ENCODE peak calls at places on chromosomes 3 and 15, in eight cellular contexts. X is uterus, L is IMR-90, S is fibroblast of mammary gland, C is cardiac muscle cell, H is GM23338, V is heart left ventricle, E is tibial artery. R is an unnamed sample.

GRCh38 chr15:52483712-52484111 is 45.0 kb downstream of the MYO5A start:
- DNase-seq in X (no peak), L (peak), S (peak), C (no peak), H (no peak), V (no peak), E (no peak), R (peak)

GRCh38 chr3:121736112-121736511 is 13.4 kb downstream of the GOLGB1 start:
- DNase-seq in X (no peak), L (peak), S (peak), C (no peak), H (no peak), V (no peak), E (no peak), R (no peak)

GRCh38 chr3:24673596-24673995 is 178.9 kb upstream of the THRB start:
- DNase-seq in X (no peak), L (no peak), S (no peak), C (no peak), H (no peak), V (no peak), E (no peak), R (no peak)

GRCh38 chr15:68342351-68342750 is 64.8 kb downstream of the FEM1B start:
- DNase-seq in X (no peak), L (no peak), S (no peak), C (no peak), H (no peak), V (peak), E (peak), R (no peak)

GRCh38 chr15:85689729-85690128 is 105.0 kb downstream of the KLHL25 start:
- DNase-seq in X (peak), L (peak), S (peak), C (no peak), H (peak), V (no peak), E (no peak), R (peak)

GRCh38 chr15:76150508-76150907 is 90.7 kb downstream of the TMEM266 start:
- DNase-seq in X (no peak), L (no peak), S (no peak), C (no peak), H (no peak), V (peak), E (peak), R (no peak)

GRCh38 chr3:175255698-175256097 is 396.6 kb downstream of the NAALADL2 start:
- DNase-seq in X (no peak), L (peak), S (peak), C (no peak), H (no peak), V (no peak), E (no peak), R (peak)

GRCh38 chr15:34976073-34976472 is 6.5 kb upstream of the AQR start:
- DNase-seq in X (no peak), L (no peak), S (no peak), C (no peak), H (no peak), V (no peak), E (no peak), R (no peak)

GRCh38 chr15:76730262-76730661 is 174.9 kb downstream of the SCAPER start:
- DNase-seq in X (no peak), L (peak), S (peak), C (no peak), H (no peak), V (no peak), E (no peak), R (peak)

GRCh38 chr15:75891895-75892294 is 11.8 kb upstream of the FBXO22 start:
- DNase-seq in X (no peak), L (peak), S (peak), C (no peak), H (no peak), V (no peak), E (no peak), R (peak)

GRCh38 chr15:48553559-48553958 is 92.0 kb downstream of the FBN1 start:
- DNase-seq in X (no peak), L (peak), S (peak), C (no peak), H (no peak), V (no peak), E (no peak), R (peak)

GRCh38 chr15:56598991-56599390 is 134.1 kb upstream of the MNS1 start:
- DNase-seq in X (no peak), L (peak), S (peak), C (no peak), H (no peak), V (no peak), E (no peak), R (peak)

GRCh38 chr3:5138214-5138981 is 16.3 kb downstream of the ARL8B start:
- DNase-seq in X (no peak), L (peak), S (peak), C (peak), H (no peak), V (no peak), E (no peak), R (peak)

GRCh38 chr3:13762931-13763330 is 116.9 kb downstream of the WNT7A start:
- DNase-seq in X (no peak), L (no peak), S (no peak), C (no peak), H (peak), V (no peak), E (no peak), R (no peak)

GRCh38 chr15:77312523-77312922 is 107.4 kb downstream of the PEAK1 start:
- DNase-seq in X (no peak), L (peak), S (peak), C (no peak), H (no peak), V (no peak), E (no peak), R (peak)

GRCh38 chr3:128275316-128276150 is 122.3 kb downstream of the EEFSEC start:
- DNase-seq in X (no peak), L (peak), S (no peak), C (no peak), H (no peak), V (no peak), E (no peak), R (peak)

GRCh38 chr15:35306361-35306981 is 221.4 kb upstream of the NANOGP8 start:
- DNase-seq in X (no peak), L (peak), S (peak), C (peak), H (peak), V (no peak), E (no peak), R (peak)

GRCh38 chr3:55620361-55621025 is 133.4 kb upstream of the WNT5A start:
- DNase-seq in X (no peak), L (peak), S (no peak), C (no peak), H (peak), V (no peak), E (no peak), R (peak)

GRCh38 chr15:100764778-100765457 is 114.7 kb upstream of the ALDH1A3 start:
- DNase-seq in X (peak), L (peak), S (peak), C (no peak), H (no peak), V (no peak), E (peak), R (peak)

GRCh38 chr15:26628879-26629529 is 143.9 kb downstream of the GABRB3 start:
- DNase-seq in X (peak), L (peak), S (peak), C (peak), H (peak), V (peak), E (peak), R (peak)

GRCh38 chr3:53844262-53845102 is 1.7 kb downstream of the CHDH start:
- DNase-seq in X (no peak), L (no peak), S (no peak), C (no peak), H (no peak), V (no peak), E (no peak), R (no peak)

GRCh38 chr3:53845103-53845880 is 927 bp downstream of the CHDH start:
- DNase-seq in X (peak), L (peak), S (peak), C (peak), H (peak), V (peak), E (no peak), R (peak)

GRCh38 chr3:53841296-53841695 is 4.9 kb downstream of the CHDH start:
- DNase-seq in X (no peak), L (no peak), S (no peak), C (no peak), H (no peak), V (no peak), E (no peak), R (no peak)

GRCh38 chr3:53843195-53844177 is 2.7 kb downstream of the CHDH start:
- DNase-seq in X (no peak), L (no peak), S (no peak), C (no peak), H (no peak), V (no peak), E (no peak), R (no peak)

DNA sequence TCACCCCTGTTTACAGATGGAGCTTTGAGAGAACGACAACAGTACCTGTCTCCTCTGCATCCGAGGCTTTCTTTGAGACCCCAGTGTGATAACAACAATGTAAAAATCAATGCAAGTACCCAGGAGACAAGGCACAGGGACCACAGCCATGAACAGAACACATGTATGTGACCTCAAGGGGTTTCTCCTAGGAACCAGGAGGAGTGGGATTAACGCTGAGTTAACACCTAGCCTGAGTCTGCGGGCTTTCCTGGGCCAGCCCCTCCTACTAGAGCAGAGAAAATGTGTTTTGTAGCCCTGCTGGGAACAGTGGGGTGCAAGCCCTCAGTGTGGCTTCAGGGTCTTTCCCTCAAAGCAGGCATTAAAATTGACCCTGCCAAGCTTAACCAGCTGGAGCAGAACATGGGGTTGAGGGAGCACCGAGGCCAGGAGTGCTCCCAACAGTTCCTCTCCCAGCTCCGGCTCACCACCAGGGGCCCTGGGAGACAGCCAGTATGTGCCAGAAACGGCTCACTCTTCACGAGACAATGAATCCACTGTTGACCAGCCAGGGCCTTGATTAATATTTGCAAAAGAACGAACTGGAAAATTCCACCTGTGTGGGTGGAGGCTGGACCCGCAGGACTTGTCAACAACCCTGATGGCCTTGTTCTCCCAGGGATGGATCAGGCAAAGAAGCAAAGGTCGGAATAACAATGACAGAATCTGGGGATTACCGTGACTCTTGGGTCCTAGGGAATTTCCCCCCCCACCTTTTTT is 3.6 kb downstream of the CHDH start:
- DNase-seq in X (peak), L (peak), S (peak), C (peak), H (peak), V (peak), E (no peak), R (peak)
- TF ChIP-seq CTCF in X (peak), L (peak), S (peak), C (peak), H (peak), V (no peak), E (no peak), R (no peak)

DNA sequence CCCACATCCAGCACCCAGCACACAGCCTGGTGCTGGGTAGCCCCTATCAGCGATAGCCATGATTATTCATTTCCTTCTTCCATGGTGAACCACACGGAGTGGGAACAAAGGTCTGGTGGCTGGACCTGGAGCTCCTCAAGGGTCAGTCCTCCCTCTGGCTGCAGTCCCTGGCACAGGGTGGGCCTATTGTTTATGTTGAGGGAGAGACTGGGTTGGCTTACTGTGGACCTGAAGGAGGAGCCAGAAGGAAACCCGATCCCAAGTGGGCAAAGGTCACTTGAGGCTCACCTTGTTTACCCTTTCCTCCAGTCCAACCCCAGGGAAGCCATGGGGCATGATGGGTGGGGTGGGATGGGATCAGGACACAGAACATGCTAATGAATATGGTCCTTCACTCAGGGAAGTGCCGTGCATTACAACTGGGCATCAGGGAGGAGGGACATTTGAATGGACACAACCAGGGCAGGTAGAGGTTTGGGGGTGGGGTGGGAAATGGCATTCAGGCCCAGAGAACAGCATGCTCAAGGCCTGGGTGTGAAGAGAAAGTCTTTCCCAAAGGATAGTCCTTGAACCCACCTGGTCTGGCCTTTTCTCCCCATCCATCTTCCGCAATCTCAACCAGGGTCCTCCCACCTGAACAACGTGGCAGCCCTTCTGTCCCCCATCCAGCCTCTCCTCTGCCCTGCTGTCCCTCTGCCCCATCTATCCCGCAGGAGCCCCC is 1.4 kb upstream of the PRKCD start:
- DNase-seq in X (no peak), L (no peak), S (no peak), C (no peak), H (peak), V (no peak), E (no peak), R (peak)
- H3K4me3 ChIP-seq in X (no peak), L (no peak), S (no peak), C (no peak), H (peak), V (no peak), E (no peak), R (no peak)

DNA sequence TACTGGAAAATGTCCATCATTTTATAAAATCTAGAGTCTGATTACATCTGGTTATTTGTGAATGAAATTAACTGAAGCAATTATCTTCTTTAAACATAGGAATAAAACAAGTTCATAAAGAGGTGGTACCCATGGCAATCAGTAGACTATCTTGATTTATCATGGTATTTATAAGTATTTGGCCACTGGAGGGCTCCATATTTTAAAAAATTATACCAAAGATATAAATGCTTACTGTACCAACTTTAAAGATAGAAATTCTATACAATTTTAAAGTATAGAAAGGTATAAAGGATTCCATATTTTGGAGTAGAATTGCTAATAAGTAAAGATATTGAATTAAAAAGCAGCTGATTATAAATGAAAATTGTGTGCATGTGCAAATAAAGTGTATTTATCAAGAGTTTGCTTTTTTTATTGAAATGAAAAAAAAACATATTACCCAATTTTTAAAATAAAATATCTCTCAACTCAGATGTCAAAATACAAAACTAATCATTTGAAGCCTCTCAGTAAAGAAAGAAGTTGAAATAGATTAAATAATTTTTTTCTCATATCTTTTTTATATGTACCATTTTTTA is 105.3 kb downstream of the BBX start:
- DNase-seq in X (no peak), L (no peak), S (peak), C (no peak), H (no peak), V (no peak), E (no peak), R (peak)
- TF ChIP-seq CTCF in X (no peak), L (peak), S (peak), C (peak), H (peak), V (peak), E (no peak), R (peak)

DNA sequence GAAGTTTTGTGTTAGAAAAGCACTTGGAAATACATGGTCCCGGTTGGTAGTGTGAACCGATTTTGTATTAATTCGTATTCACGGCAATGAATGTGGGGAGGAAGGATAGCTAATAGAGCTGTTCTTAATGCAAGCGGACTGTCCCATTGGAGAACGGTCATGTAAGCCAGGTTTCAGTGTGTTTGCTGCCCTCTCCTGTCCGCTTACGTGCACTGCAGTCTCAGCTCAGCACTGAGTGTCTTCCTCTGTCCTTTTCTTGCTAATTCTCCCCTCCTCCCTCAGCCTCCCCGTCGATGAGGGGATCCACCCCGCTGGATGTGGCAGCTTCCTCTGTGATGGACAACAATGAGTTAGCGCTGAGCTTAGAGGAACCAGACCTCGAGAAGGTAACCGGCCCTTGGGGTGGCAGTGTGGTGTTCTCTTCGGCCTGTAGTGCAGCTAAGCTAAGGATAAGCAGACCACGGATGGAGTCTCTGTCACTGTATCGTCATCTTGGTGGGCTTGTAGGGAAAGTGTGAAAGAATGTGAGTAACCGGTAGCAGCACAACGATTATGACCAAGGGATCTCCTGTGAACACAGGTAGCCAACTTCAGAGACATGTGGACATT is 267.5 kb upstream of the CHRM5 start:
- DNase-seq in X (peak), L (peak), S (peak), C (peak), H (peak), V (peak), E (peak), R (peak)
- H3K4me3 ChIP-seq in X (no peak), L (no peak), S (no peak), C (no peak), H (no peak), V (no peak), E (no peak), R (no peak)

GRCh38 chr15:63942486-63943365 is 103.6 kb downstream of the DAPK2 start:
- DNase-seq in X (no peak), L (no peak), S (no peak), C (no peak), H (no peak), V (no peak), E (no peak), R (no peak)
- TF ChIP-seq CTCF in X (no peak), L (no peak), S (no peak), C (no peak), H (no peak), V (no peak), E (no peak), R (no peak)

GRCh38 chr15:84586641-84587160 is 14.1 kb upstream of the ZSCAN2 start:
- DNase-seq in X (no peak), L (peak), S (no peak), C (no peak), H (peak), V (no peak), E (no peak), R (no peak)

GRCh38 chr15:84591815-84592214 is 9.0 kb upstream of the ZSCAN2 start:
- DNase-seq in X (no peak), L (no peak), S (no peak), C (no peak), H (no peak), V (no peak), E (no peak), R (no peak)

GRCh38 chr15:84582583-84583157 is 18.1 kb upstream of the ZSCAN2 start:
- DNase-seq in X (no peak), L (no peak), S (peak), C (no peak), H (no peak), V (no peak), E (no peak), R (no peak)

GRCh38 chr15:84590406-84590805 is 10.4 kb upstream of the ZSCAN2 start:
- DNase-seq in X (no peak), L (peak), S (no peak), C (no peak), H (no peak), V (no peak), E (no peak), R (no peak)

DNA sequence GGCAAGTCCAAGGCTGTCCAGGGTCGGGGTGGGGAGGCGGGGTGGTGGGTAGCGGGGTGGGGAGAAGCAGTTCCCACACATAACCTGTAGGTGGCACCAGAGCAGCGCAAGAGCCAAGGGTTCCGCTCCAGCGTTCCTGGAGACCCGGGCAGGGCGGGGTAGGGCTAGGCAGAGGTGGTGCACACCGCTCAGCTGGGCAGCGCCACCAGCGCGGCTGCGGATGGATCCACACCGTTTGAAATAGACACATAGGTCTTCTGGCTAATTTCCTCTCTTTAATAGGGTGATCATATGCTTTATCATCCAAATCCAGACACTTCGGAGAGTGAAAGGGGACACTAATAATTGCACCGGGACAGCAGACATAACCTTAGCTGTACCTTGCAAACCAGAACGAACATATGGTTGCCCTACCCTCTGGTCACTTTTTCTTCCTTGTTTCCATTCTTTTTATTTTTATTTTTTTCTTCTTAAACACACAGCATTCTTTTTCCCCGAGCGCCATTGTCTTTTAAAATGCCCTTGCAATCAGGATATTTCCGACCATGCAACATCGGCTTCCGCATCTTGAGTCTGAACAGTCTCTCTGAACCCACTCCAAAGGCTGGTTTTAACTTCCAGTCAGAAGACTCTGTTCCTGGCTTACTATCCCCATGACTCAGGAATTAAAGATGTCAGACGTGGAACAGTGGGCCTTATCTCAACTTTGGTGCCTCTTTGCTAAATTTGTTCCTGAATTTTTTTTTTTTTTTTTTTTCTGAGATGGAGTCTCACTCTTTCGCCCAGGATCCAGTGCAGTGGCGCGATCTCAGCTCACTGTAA is 12.5 kb upstream of the ZSCAN2 start:
- DNase-seq in X (peak), L (peak), S (peak), C (peak), H (peak), V (peak), E (peak), R (peak)
- H3K4me3 ChIP-seq in X (peak), L (peak), S (peak), C (no peak), H (peak), V (peak), E (peak), R (peak)